ENCODE peak calls at places on chromosome 4, in seven cellular contexts. V is NCI-H2081 treated with DMSO at 0.1 percent for 48 hours; L is stimulated activated CD4-positive, alpha-beta T cell treated with anti-CD3 and anti-CD28 coated beads, Interleukin-4, amount 100 ng/mL, for 24 hours; N is brain microvascular endothelial cell; E is NCI-H1436; K is right lobe of liver; Z is suprapubic skin. O is an unnamed sample.

GRCh38 chr4:77619408-77619807 is 13.8 kb downstream of the CXCL13 start:
- DNase-seq in V (no peak), L (no peak), N (no peak), E (no peak), K (peak), Z (no peak), O (no peak)

GRCh38 chr4:7075962-7076693 is 8.3 kb upstream of the GRPEL1 start:
- DNase-seq in V (no peak), L (no peak), N (no peak), E (no peak), K (no peak), Z (no peak), O (no peak)

GRCh38 chr4:5370286-5370685 is 319.0 kb downstream of the STK32B start:
- DNase-seq in V (no peak), L (no peak), N (peak), E (no peak), K (no peak), Z (peak), O (no peak)

GRCh38 chr4:164461901-164462300 is 292.0 kb upstream of the SMIM31 start:
- DNase-seq in V (no peak), L (no peak), N (no peak), E (no peak), K (no peak), Z (no peak), O (no peak)

GRCh38 chr4:140123666-140124377 is 30.2 kb downstream of the MAML3 start:
- DNase-seq in V (no peak), L (no peak), N (no peak), E (no peak), K (no peak), Z (no peak), O (no peak)

GRCh38 chr4:70688795-70689231 is 481 bp downstream of the UTP3 start:
- DNase-seq in V (no peak), L (no peak), N (no peak), E (no peak), K (no peak), Z (no peak), O (no peak)

GRCh38 chr4:5365071-5366008 is 314.1 kb downstream of the STK32B start:
- DNase-seq in V (no peak), L (no peak), N (peak), E (no peak), K (no peak), Z (no peak), O (no peak)

GRCh38 chr4:92634891-92635290 is 331.1 kb downstream of the GRID2 start:
- DNase-seq in V (no peak), L (no peak), N (no peak), E (no peak), K (no peak), Z (no peak), O (no peak)

GRCh38 chr4:19213388-19213787 is 1038.3 kb upstream of the SLIT2 start:
- DNase-seq in V (no peak), L (no peak), N (peak), E (no peak), K (no peak), Z (no peak), O (no peak)

GRCh38 chr4:27000820-27001219 is 140.2 kb downstream of the STIM2 start:
- DNase-seq in V (no peak), L (no peak), N (no peak), E (no peak), K (no peak), Z (no peak), O (no peak)

GRCh38 chr4:76147454-76148141 is 599 bp downstream of the NUP54 start:
- DNase-seq in V (peak), L (peak), N (peak), E (peak), K (peak), Z (peak), O (peak)

GRCh38 chr4:1600811-1601532 is 83.1 kb downstream of the FAM53A start:
- DNase-seq in V (no peak), L (no peak), N (no peak), E (no peak), K (no peak), Z (peak), O (no peak)

GRCh38 chr4:174604198-174604597 is 81.9 kb upstream of the HPGD start:
- DNase-seq in V (no peak), L (no peak), N (no peak), E (peak), K (no peak), Z (no peak), O (no peak)

GRCh38 chr4:98656443-98656842 is 2.0 kb downstream of the TSPAN5 start:
- DNase-seq in V (no peak), L (no peak), N (no peak), E (no peak), K (no peak), Z (no peak), O (no peak)

GRCh38 chr4:182145360-182145905 is 97.8 kb upstream of the TENM3 start:
- DNase-seq in V (no peak), L (no peak), N (no peak), E (no peak), K (no peak), Z (no peak), O (no peak)

GRCh38 chr4:38983756-38984647 is 48.2 kb downstream of the TMEM156 start:
- DNase-seq in V (no peak), L (no peak), N (no peak), E (no peak), K (no peak), Z (no peak), O (no peak)

GRCh38 chr4:54661156-54661555 is 3.4 kb downstream of the KIT start:
- DNase-seq in V (no peak), L (no peak), N (peak), E (no peak), K (no peak), Z (no peak), O (no peak)

GRCh38 chr4:9146967-9147366 is 23.2 kb upstream of the FAM90A26 start:
- DNase-seq in V (no peak), L (no peak), N (no peak), E (no peak), K (no peak), Z (no peak), O (no peak)

GRCh38 chr4:105551968-105552746 is at the start of gene ARHGEF38:
- DNase-seq in V (peak), L (no peak), N (peak), E (peak), K (no peak), Z (no peak), O (no peak)

GRCh38 chr4:1856071-1856919 is at the start of gene LETM1:
- DNase-seq in V (peak), L (peak), N (peak), E (peak), K (peak), Z (peak), O (peak)

GRCh38 chr4:15162046-15162445 is 159.8 kb downstream of the CPEB2 start:
- DNase-seq in V (no peak), L (no peak), N (no peak), E (no peak), K (no peak), Z (no peak), O (no peak)

GRCh38 chr4:150348079-150348478 is 233.9 kb upstream of the MAB21L2 start:
- DNase-seq in V (no peak), L (no peak), N (peak), E (no peak), K (no peak), Z (no peak), O (no peak)

O was measured in CD8-positive, alpha-beta memory T cell.